ENCODE peak calls at places on chromosomes 2 and 18, in four cellular contexts. C, J, R and Q are unnamed samples.

GRCh38 chr18:79911009-79911870 is 40.2 kb downstream of the SLC66A2 start:
- DNase-seq in C (no peak), J (no peak), R (no peak), Q (no peak)

GRCh38 chr2:185066128-185066527 is 467.8 kb downstream of the ZNF804A start:
- DNase-seq in C (no peak), J (no peak), R (no peak), Q (no peak)

GRCh38 chr2:168758970-168759820 is 43.2 kb upstream of the NOSTRIN start:
- DNase-seq in C (peak; percentile 16), J (peak; percentile 64), R (no peak), Q (peak; percentile 21)

GRCh38 chr18:21741511-21742322 is 1.1 kb downstream of the MIB1 start:
- DNase-seq in C (no peak), J (no peak), R (peak; percentile 35), Q (no peak)

GRCh38 chr2:7709907-7710306 is 792.7 kb downstream of the RNF144A start:
- DNase-seq in C (no peak), J (no peak), R (no peak), Q (no peak)

GRCh38 chr2:151043484-151043883 is 218.2 kb downstream of the RBM43 start:
- DNase-seq in C (no peak), J (no peak), R (no peak), Q (peak; percentile 7)

GRCh38 chr2:102837626-102838198 is 75.9 kb downstream of the TMEM182 start:
- DNase-seq in C (no peak), J (no peak), R (no peak), Q (no peak)

GRCh38 chr18:24068945-24069693 is 54.6 kb downstream of the TTC39C start:
- DNase-seq in C (no peak), J (no peak), R (no peak), Q (no peak)

GRCh38 chr2:221468288-221468687 is 103.8 kb downstream of the EPHA4 start:
- DNase-seq in C (no peak), J (no peak), R (no peak), Q (no peak)

GRCh38 chr18:76620326-76620813 is 125.3 kb upstream of the ZNF516 start:
- DNase-seq in C (peak; percentile 9), J (no peak), R (peak; percentile 81), Q (peak; percentile 34)

GRCh38 chr2:191032588-191033429 is 18.8 kb upstream of the STAT1 start:
- DNase-seq in C (no peak), J (peak; percentile 39), R (no peak), Q (no peak)

GRCh38 chr2:191029280-191029908 is 15.4 kb upstream of the STAT1 start:
- DNase-seq in C (no peak), J (no peak), R (no peak), Q (no peak)

GRCh38 chr2:191031256-191031655 is 17.3 kb upstream of the STAT1 start:
- DNase-seq in C (no peak), J (no peak), R (no peak), Q (no peak)

GRCh38 chr2:191026377-191026776 is 12.4 kb upstream of the STAT1 start:
- DNase-seq in C (no peak), J (no peak), R (no peak), Q (no peak)

DNA sequence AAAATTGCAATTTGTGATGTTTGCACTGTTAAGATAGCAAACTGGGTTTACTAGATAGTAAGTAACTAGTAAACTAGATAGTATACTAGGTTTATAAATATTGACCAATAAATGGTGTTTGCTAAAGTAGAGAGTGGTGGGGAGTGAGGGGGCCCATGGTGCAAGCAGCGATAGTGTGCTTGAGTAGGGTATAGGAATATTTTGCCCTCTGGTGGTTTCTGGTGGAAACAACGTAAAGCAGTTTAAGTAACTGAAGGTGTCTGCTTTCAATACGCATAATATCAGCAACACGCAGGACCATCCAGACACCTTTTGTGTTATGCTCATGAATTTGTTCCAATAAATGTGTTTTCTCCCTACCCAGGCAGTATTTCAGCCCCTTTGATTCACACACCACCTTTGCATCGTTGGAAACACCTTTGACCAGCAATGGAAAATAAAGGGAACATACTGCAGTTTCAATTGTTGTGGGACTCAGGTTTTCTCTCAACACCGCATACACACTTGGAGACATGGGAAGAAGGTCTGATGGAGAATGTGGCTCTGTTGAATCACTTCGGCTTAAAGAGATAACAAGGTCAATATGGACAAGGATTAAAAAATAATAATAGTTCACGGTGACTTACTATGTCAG is 16.7 kb upstream of the STAT1 start:
- DNase-seq in C (no peak), J (peak; percentile 52), R (peak; percentile 18), Q (no peak)
- TF ChIP-seq MAX in C (no peak), J (no peak), R (no peak), Q (no peak)

DNA sequence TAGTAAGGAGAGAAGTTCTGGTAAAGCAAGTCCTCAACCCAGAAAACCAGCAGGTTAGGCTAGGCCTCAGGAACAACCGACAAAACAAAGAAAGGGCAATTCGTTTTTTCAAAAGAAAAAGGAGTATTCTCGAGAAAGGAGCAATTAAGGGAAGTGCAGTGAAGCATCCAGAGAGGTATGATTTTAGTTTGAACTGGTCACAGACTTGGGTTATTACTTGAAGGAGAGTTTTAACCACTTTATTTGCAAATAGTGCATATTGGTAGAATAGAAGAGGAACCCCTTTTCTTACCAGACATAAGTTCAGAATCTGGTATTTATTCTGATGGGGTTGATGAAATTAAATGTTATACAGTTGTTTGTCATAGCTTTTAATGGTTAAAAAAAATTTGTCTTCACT is 110.0 kb upstream of the GCFC2 start:
- DNase-seq in C (peak; percentile 24), J (no peak), R (no peak), Q (no peak)
- TF ChIP-seq MAX in C (no peak), J (no peak), R (no peak), Q (no peak)

GRCh38 chr2:140791802-140792201 is 1339.0 kb downstream of the LRP1B start:
- DNase-seq in C (no peak), J (no peak), R (no peak), Q (no peak)
- TF ChIP-seq MAX in C (no peak), J (no peak), R (no peak), Q (no peak)

GRCh38 chr2:154470386-154470785 is 228.1 kb upstream of the KCNJ3 start:
- DNase-seq in C (no peak), J (no peak), R (no peak), Q (no peak)
- TF ChIP-seq MAX in C (no peak), J (no peak), R (no peak), Q (no peak)

DNA sequence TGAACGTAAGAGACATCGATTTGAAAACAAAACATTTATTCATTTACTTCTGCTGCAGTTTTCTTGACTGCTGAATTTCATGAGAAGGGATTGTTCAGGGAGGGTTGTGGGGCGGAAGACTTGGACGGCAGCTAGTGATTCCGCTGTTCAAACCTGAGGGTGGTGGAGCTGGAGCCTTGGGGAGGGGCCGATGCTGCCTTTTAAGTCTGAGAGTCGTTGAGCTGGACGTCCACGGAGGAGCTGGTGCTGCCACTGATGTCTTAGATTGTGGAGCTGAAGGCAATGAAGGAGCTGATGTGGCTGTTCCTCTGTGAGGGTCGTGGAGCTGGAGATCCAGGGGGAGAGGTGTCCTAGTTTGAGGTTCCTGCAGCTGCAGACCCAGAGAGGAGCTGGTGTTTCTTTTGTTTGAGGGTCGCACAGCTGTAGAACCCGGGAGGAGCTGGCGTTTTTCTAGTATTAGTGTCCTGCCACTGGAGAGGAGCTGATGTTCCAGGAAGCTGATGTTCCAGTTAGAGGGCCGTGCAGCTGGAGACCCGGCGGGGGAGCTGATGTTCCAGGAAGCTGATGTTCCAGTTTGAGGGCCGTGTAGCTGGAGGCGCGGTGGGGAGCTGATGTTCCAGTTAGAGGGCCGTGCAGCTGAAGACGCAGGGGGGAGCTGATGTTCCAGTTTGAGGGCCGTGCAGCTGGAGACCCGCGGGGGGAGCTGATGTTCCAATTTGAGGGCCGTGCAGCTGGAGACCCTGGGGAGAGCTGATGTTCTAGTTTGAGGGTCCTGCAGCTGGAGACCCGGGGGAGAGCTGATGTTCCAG is 150.9 kb downstream of the RTP5 start:
- DNase-seq in C (no peak), J (peak; percentile 63), R (no peak), Q (no peak)
- TF ChIP-seq MAX in C (no peak), J (no peak), R (no peak), Q (no peak)

GRCh38 chr2:146370821-146371220 is 1474.0 kb upstream of the ACVR2A start:
- DNase-seq in C (no peak), J (no peak), R (no peak), Q (no peak)
- TF ChIP-seq MAX in C (no peak), J (no peak), R (no peak), Q (no peak)

DNA sequence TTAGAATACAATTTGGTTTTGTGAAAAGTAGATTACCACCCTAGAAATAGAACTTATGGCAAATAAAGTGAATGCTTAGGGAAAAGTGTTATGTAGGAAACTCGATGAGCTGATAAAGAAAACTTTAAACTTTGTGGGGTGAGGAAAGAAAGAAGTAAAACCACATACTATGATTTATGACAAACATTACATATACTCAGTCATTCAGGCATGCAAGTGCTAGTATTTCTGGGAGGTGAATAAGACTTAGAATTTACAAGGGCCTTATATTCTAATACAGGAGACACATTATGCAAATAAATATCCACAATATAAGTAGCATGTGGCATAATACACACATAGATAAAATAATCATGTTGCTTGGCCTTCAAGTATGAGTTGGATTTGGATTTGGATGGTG is 618.1 kb downstream of the XIRP2 start:
- DNase-seq in C (no peak), J (no peak), R (no peak), Q (no peak)
- TF ChIP-seq MAX in C (no peak), J (no peak), R (no peak), Q (no peak)

GRCh38 chr2:199470361-199470671 is 12.6 kb upstream of the SATB2 start:
- DNase-seq in C (no peak), J (no peak), R (no peak), Q (no peak)

GRCh38 chr2:199470672-199471442 is 13.1 kb upstream of the SATB2 start:
- DNase-seq in C (no peak), J (no peak), R (peak; percentile 34), Q (no peak)

GRCh38 chr2:199468561-199469513 is 11.1 kb upstream of the SATB2 start:
- DNase-seq in C (no peak), J (no peak), R (peak; percentile 71), Q (no peak)

GRCh38 chr2:199471443-199472057 is 13.8 kb upstream of the SATB2 start:
- DNase-seq in C (no peak), J (peak; percentile 53), R (peak; percentile 94), Q (no peak)

GRCh38 chr2:199469514-199470360 is 12.0 kb upstream of the SATB2 start:
- DNase-seq in C (no peak), J (no peak), R (no peak), Q (no peak)
- TF ChIP-seq MAX in C (no peak), J (no peak), R (no peak), Q (no peak)

GRCh38 chr2:138658187-138658894 is 121.8 kb downstream of the NXPH2 start:
- DNase-seq in C (no peak), J (peak; percentile 6), R (no peak), Q (no peak)
- TF ChIP-seq MAX in C (no peak), J (no peak), R (no peak), Q (no peak)